ENCODE peak calls at places on chromosomes 11 and 22, in five cellular contexts. One of them, this sample, is unnamed.

GRCh38 chr11:58941838-58942237 is 2.5 kb downstream of the GLYATL1 start:
- DNase-seq in A549: no peak
- DNase-seq in heart left ventricle: no peak
- DNase-seq in uterus: no peak
- DNase-seq in ovary: no peak
- DNase-seq in this sample: no peak

GRCh38 chr22:29463487-29464088 is 16.4 kb upstream of the NEFH start:
- DNase-seq in A549: no peak
- DNase-seq in heart left ventricle: no peak
- DNase-seq in uterus: no peak
- DNase-seq in ovary: no peak
- DNase-seq in this sample: no peak

GRCh38 chr22:22362939-22363338 is 118.4 kb downstream of the VPREB1 start:
- DNase-seq in A549: no peak
- DNase-seq in heart left ventricle: no peak
- DNase-seq in uterus: no peak
- DNase-seq in ovary: no peak
- DNase-seq in this sample: no peak

GRCh38 chr22:46649176-46650077 is 29.2 kb downstream of the GRAMD4 start:
- DNase-seq in A549: peak
- DNase-seq in heart left ventricle: peak
- DNase-seq in uterus: no peak
- DNase-seq in ovary: no peak
- DNase-seq in this sample: no peak

GRCh38 chr11:42524534-42525227 is 787.1 kb upstream of the API5 start:
- DNase-seq in A549: no peak
- DNase-seq in heart left ventricle: peak
- DNase-seq in uterus: no peak
- DNase-seq in ovary: peak
- DNase-seq in this sample: peak

GRCh38 chr11:34360056-34360455 is 2.2 kb upstream of the ABTB2 start:
- DNase-seq in A549: no peak
- DNase-seq in heart left ventricle: no peak
- DNase-seq in uterus: no peak
- DNase-seq in ovary: no peak
- DNase-seq in this sample: no peak

GRCh38 chr11:41714101-41714500 is 254.6 kb upstream of the LRRC4C start:
- DNase-seq in A549: no peak
- DNase-seq in heart left ventricle: no peak
- DNase-seq in uterus: no peak
- DNase-seq in ovary: no peak
- DNase-seq in this sample: no peak

GRCh38 chr22:26428515-26429457 is at the start of gene ASPHD2:
- DNase-seq in A549: peak
- DNase-seq in heart left ventricle: peak
- DNase-seq in uterus: peak
- DNase-seq in ovary: peak
- DNase-seq in this sample: peak

GRCh38 chr22:42635531-42635930 is 4.9 kb downstream of the ATP5MGL start:
- DNase-seq in A549: peak
- DNase-seq in heart left ventricle: peak
- DNase-seq in uterus: peak
- DNase-seq in ovary: no peak
- DNase-seq in this sample: no peak

GRCh38 chr11:27310182-27310581 is 52.8 kb downstream of the CCDC34 start:
- DNase-seq in A549: no peak
- DNase-seq in heart left ventricle: no peak
- DNase-seq in uterus: no peak
- DNase-seq in ovary: no peak
- DNase-seq in this sample: no peak

GRCh38 chr11:33453225-33453624 is 196.0 kb downstream of the HIPK3 start:
- DNase-seq in A549: no peak
- DNase-seq in heart left ventricle: no peak
- DNase-seq in uterus: no peak
- DNase-seq in ovary: no peak
- DNase-seq in this sample: no peak

GRCh38 chr22:44567846-44568493 is 69.9 kb upstream of the RTL6 start:
- DNase-seq in A549: no peak
- DNase-seq in heart left ventricle: no peak
- DNase-seq in uterus: no peak
- DNase-seq in ovary: peak
- DNase-seq in this sample: peak

GRCh38 chr11:46210133-46210636 is 67.3 kb upstream of the CREB3L1 start:
- DNase-seq in A549: peak
- DNase-seq in heart left ventricle: no peak
- DNase-seq in uterus: no peak
- DNase-seq in ovary: no peak
- DNase-seq in this sample: no peak

GRCh38 chr11:66892926-66893325 is 36.1 kb downstream of the LRFN4 start:
- DNase-seq in A549: no peak
- DNase-seq in heart left ventricle: no peak
- DNase-seq in uterus: no peak
- DNase-seq in ovary: no peak
- DNase-seq in this sample: no peak

GRCh38 chr11:118304809-118305248 is 299 bp downstream of the CD3E start:
- DNase-seq in A549: no peak
- DNase-seq in heart left ventricle: no peak
- DNase-seq in uterus: no peak
- DNase-seq in ovary: no peak
- DNase-seq in this sample: no peak

GRCh38 chr11:118301600-118302195 is 2.8 kb upstream of the CD3E start:
- DNase-seq in A549: no peak
- DNase-seq in heart left ventricle: no peak
- DNase-seq in uterus: no peak
- DNase-seq in ovary: no peak
- DNase-seq in this sample: no peak

GRCh38 chr11:118306556-118306955 is 2.0 kb downstream of the CD3E start:
- DNase-seq in A549: no peak
- DNase-seq in heart left ventricle: no peak
- DNase-seq in uterus: no peak
- DNase-seq in ovary: no peak
- DNase-seq in this sample: no peak

GRCh38 chr11:118304227-118304808 is at the start of gene CD3E:
- DNase-seq in A549: no peak
- DNase-seq in heart left ventricle: no peak
- DNase-seq in uterus: no peak
- DNase-seq in ovary: no peak
- DNase-seq in this sample: no peak

DNA sequence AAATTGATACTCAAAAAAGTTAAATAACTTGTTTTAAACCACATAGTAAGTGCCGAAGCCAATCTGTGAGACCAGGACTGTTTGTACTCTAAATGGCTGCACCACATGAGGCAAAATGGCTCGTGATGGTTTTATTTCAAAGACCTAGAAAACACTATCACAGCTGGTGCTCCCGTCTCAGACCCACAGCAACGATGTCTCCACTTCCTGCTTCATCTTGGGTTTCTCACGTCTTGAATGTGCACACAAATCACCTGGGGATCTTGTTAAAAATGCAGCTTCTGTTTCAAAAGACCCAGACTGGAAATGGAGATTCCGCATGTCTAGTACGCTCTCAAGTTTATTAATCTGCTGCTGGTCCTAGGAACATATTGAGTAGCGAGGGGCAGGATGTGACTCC is 1.2 kb downstream of the CD3E start:
- DNase-seq in A549: no peak
- DNase-seq in heart left ventricle: no peak
- DNase-seq in uterus: no peak
- DNase-seq in ovary: no peak
- DNase-seq in this sample: no peak
- H3K27ac ChIP-seq in A549: no peak
- H3K27ac ChIP-seq in heart left ventricle: no peak
- H3K27ac ChIP-seq in uterus: no peak
- H3K27ac ChIP-seq in ovary: no peak
- H3K27ac ChIP-seq in this sample: no peak

GRCh38 chr11:35623708-35624168 is 5.5 kb downstream of the FJX1 start:
- DNase-seq in A549: no peak
- DNase-seq in heart left ventricle: no peak
- DNase-seq in uterus: no peak
- DNase-seq in ovary: no peak
- DNase-seq in this sample: no peak

GRCh38 chr11:35619754-35620640 is 1.7 kb downstream of the FJX1 start:
- DNase-seq in A549: peak
- DNase-seq in heart left ventricle: peak
- DNase-seq in uterus: no peak
- DNase-seq in ovary: no peak
- DNase-seq in this sample: no peak

GRCh38 chr11:35619030-35619753 is 932 bp downstream of the FJX1 start:
- DNase-seq in A549: peak
- DNase-seq in heart left ventricle: no peak
- DNase-seq in uterus: peak
- DNase-seq in ovary: peak
- DNase-seq in this sample: peak

GRCh38 chr11:35621620-35622019 is 3.4 kb downstream of the FJX1 start:
- DNase-seq in A549: no peak
- DNase-seq in heart left ventricle: no peak
- DNase-seq in uterus: no peak
- DNase-seq in ovary: no peak
- DNase-seq in this sample: no peak

GRCh38 chr11:35622070-35622469 is 3.8 kb downstream of the FJX1 start:
- DNase-seq in A549: no peak
- DNase-seq in heart left ventricle: no peak
- DNase-seq in uterus: no peak
- DNase-seq in ovary: no peak
- DNase-seq in this sample: no peak
- TF ChIP-seq POLR2A in A549: no peak
- TF ChIP-seq POLR2A in heart left ventricle: no peak
- TF ChIP-seq POLR2A in uterus: no peak
- TF ChIP-seq POLR2A in ovary: no peak
- TF ChIP-seq POLR2A in this sample: no peak

GRCh38 chr22:16845881-16846280 is 20.7 kb upstream of the XKR3 start:
- DNase-seq in A549: no peak
- DNase-seq in heart left ventricle: no peak
- DNase-seq in uterus: no peak
- DNase-seq in ovary: no peak
- DNase-seq in this sample: no peak

GRCh38 chr22:16845465-16845864 is 20.3 kb upstream of the XKR3 start:
- DNase-seq in A549: no peak
- DNase-seq in heart left ventricle: no peak
- DNase-seq in uterus: no peak
- DNase-seq in ovary: no peak
- DNase-seq in this sample: no peak

DNA sequence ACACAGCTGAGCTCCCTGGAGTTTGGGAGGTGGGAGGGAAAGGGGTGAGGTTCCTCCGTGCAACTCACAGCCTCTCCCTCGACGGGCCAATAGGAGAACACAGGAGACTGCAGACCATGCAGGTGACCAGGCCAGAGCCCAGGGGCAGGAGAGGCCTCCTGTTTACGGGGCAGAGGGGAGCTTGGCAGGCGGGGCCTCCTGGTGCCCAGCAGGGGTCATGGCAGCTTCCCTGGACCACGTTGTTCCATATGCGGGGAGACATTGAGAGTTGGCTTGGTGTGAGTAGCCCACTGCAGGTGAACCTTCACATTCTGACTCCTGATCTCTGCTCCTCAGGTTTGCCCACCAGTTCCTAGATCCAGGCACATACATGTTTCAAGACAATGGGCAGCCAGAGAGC is 19.3 kb upstream of the XKR3 start:
- DNase-seq in A549: no peak
- DNase-seq in heart left ventricle: no peak
- DNase-seq in uterus: no peak
- DNase-seq in ovary: no peak
- DNase-seq in this sample: no peak
- TF ChIP-seq CTCF in A549: no peak
- TF ChIP-seq CTCF in heart left ventricle: no peak
- TF ChIP-seq CTCF in uterus: no peak
- TF ChIP-seq CTCF in ovary: no peak
- TF ChIP-seq CTCF in this sample: no peak

GRCh38 chr22:19175026-19175601 is 3.4 kb downstream of the SLC25A1 start:
- DNase-seq in A549: no peak
- DNase-seq in heart left ventricle: no peak
- DNase-seq in uterus: no peak
- DNase-seq in ovary: no peak
- DNase-seq in this sample: no peak

GRCh38 chr22:19174106-19175025 is 4.2 kb downstream of the SLC25A1 start:
- DNase-seq in A549: no peak
- DNase-seq in heart left ventricle: no peak
- DNase-seq in uterus: no peak
- DNase-seq in ovary: peak
- DNase-seq in this sample: peak

GRCh38 chr22:19173047-19174035 is 5.2 kb downstream of the SLC25A1 start:
- DNase-seq in A549: no peak
- DNase-seq in heart left ventricle: no peak
- DNase-seq in uterus: no peak
- DNase-seq in ovary: no peak
- DNase-seq in this sample: no peak

GRCh38 chr22:19169947-19170318 is 8.6 kb downstream of the SLC25A1 start:
- DNase-seq in A549: no peak
- DNase-seq in heart left ventricle: no peak
- DNase-seq in uterus: no peak
- DNase-seq in ovary: peak
- DNase-seq in this sample: no peak

DNA sequence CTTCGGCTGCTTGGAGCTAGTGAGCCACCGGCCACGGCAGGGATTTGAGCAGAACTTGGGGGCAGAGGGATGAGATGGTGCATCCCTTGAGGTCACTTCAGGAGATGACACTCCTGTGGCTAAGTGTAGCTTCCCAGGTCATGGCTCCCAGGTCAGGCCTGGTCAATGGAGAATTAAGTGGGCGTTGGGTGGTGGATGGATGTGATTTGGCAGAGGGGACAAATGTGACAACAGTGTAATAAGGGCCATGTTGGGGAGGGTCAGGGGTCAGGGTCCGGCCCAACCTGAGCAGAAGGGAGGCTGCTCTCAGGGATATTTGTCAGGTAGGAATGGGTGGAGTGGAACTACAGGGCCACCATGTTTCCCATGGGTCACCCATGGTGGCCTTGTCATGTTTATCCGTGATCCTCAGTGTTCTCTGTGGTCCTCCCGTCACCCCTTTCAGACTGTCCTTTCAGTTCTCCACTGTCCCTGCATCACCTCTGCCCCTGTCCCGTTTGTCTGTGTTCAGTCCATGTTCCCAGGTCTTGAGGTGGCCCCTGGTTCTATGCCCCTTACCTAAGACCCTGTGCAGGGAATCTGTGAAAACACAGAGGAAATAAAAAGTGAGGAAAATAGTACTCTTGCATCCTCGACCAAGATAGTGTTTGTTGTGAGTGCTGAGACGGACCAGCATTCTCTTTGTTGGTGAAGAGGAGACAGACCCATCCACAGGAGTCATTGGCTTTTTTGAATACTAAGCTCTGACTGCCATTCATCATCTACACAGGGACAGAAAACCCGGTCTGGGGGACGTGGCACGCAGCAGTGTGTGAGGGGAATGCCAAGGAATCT is 6.1 kb downstream of the SLC25A1 start:
- DNase-seq in A549: no peak
- DNase-seq in heart left ventricle: no peak
- DNase-seq in uterus: no peak
- DNase-seq in ovary: no peak
- DNase-seq in this sample: no peak
- H3K27ac ChIP-seq in A549: peak
- H3K27ac ChIP-seq in heart left ventricle: peak
- H3K27ac ChIP-seq in uterus: peak
- H3K27ac ChIP-seq in ovary: peak
- H3K27ac ChIP-seq in this sample: no peak

This sample was measured in testis.